ENCODE peak calls at places on chromosome 16, in six cellular contexts. H, V, G, N, Y and O are unnamed samples.

GRCh38 chr16:74999208-74999682 is 421 bp downstream of the ZNRF1 start:
- DNase-seq in Y (peak), H (peak), V (no peak), N (peak), G (no peak), O (no peak)

GRCh38 chr16:66273036-66273435 is 93.5 kb upstream of the CDH5 start:
- DNase-seq in N (no peak), Y (no peak), G (no peak), V (no peak), H (no peak), O (no peak)

GRCh38 chr16:51701025-51701424 is 550.0 kb upstream of the SALL1 start:
- DNase-seq in N (no peak), Y (no peak), G (no peak), V (no peak), H (no peak), O (no peak)

GRCh38 chr16:58507195-58507962 is 7.4 kb downstream of the NDRG4 start:
- DNase-seq in G (no peak), Y (no peak), H (no peak), N (no peak), V (no peak), O (no peak)

GRCh38 chr16:66851166-66851964 is 7.2 kb downstream of the CA7 start:
- DNase-seq in H (no peak), V (no peak), Y (no peak), G (no peak), N (no peak), O (no peak)

GRCh38 chr16:87033541-87034300 is 283.5 kb downstream of the C16orf95 start:
- DNase-seq in H (peak), Y (no peak), N (no peak), V (no peak), G (no peak), O (no peak)

GRCh38 chr16:67833035-67833417 is 9.1 kb upstream of the THAP11 start:
- DNase-seq in Y (no peak), N (no peak), H (peak), V (peak), G (peak), O (peak)

GRCh38 chr16:13453938-13454553 is 465.9 kb upstream of the ERCC4 start:
- DNase-seq in N (no peak), H (peak), V (no peak), G (peak), Y (no peak), O (peak)

GRCh38 chr16:50335198-50335958 is 33.4 kb downstream of the BRD7 start:
- DNase-seq in V (no peak), G (no peak), Y (no peak), H (no peak), N (no peak), O (no peak)

GRCh38 chr16:67560827-67561342 is 1.4 kb upstream of the CTCF start:
- DNase-seq in N (no peak), Y (no peak), V (no peak), H (no peak), G (no peak), O (no peak)

GRCh38 chr16:56787185-56787584 is 57.3 kb downstream of the NUP93 start:
- DNase-seq in G (no peak), Y (no peak), H (peak), V (no peak), N (no peak), O (no peak)

GRCh38 chr16:57039148-57039812 is 49.9 kb downstream of the NLRC5 start:
- DNase-seq in H (peak), V (peak), Y (peak), N (no peak), G (no peak), O (peak)

GRCh38 chr16:2827831-2828520 is 2.1 kb upstream of the ZG16B start:
- DNase-seq in V (no peak), N (no peak), G (no peak), H (peak), Y (no peak), O (no peak)

GRCh38 chr16:12538667-12539081 is 265.0 kb downstream of the CPPED1 start:
- DNase-seq in G (no peak), V (no peak), N (no peak), Y (no peak), H (no peak), O (peak)

GRCh38 chr16:46768809-46769208 is 20.7 kb upstream of the MYLK3 start:
- DNase-seq in H (peak), Y (no peak), G (no peak), N (no peak), V (no peak), O (no peak)

GRCh38 chr16:64865037-64865696 is 256.7 kb downstream of the CDH11 start:
- DNase-seq in N (no peak), V (no peak), H (peak), Y (no peak), G (no peak), O (no peak)

GRCh38 chr16:79088971-79089370 is 511.6 kb downstream of the MAF start:
- DNase-seq in H (no peak), V (no peak), N (no peak), G (no peak), Y (no peak), O (no peak)

GRCh38 chr16:19393226-19394074 is 24.2 kb upstream of the TMC5 start:
- DNase-seq in Y (no peak), N (no peak), G (peak), V (no peak), H (peak), O (no peak)

GRCh38 chr16:71537643-71538042 is 11.4 kb downstream of the CHST4 start:
- DNase-seq in V (peak), G (peak), N (peak), Y (peak), H (peak), O (peak)

GRCh38 chr16:20901441-20902112 is 1.0 kb downstream of the LYRM1 start:
- DNase-seq in N (peak), G (peak), V (no peak), H (peak), Y (peak), O (peak)

GRCh38 chr16:89343501-89344291 is 126.2 kb downstream of the ZNF778 start:
- DNase-seq in N (peak), G (peak), V (no peak), Y (no peak), H (peak), O (peak)

GRCh38 chr16:87052506-87052905 is 264.7 kb downstream of the C16orf95 start:
- DNase-seq in N (no peak), G (no peak), V (no peak), Y (no peak), H (no peak), O (peak)

GRCh38 chr16:15777533-15778203 is 79.2 kb downstream of the MYH11 start:
- DNase-seq in N (no peak), G (peak), H (peak), V (peak), Y (no peak), O (peak)

GRCh38 chr16:27083861-27084261 is 17.1 kb downstream of the C16orf82 start:
- DNase-seq in Y (no peak), V (no peak), N (no peak), H (peak), G (no peak), O (no peak)

GRCh38 chr16:49483651-49484451 is 110.2 kb downstream of the C16orf78 start:
- DNase-seq in N (no peak), Y (no peak), V (no peak), G (no peak), H (peak), O (no peak)

GRCh38 chr16:30491229-30491628 is 18.7 kb downstream of the ITGAL start:
- DNase-seq in Y (no peak), G (no peak), V (no peak), H (no peak), N (no peak), O (no peak)

GRCh38 chr16:50506543-50506937 is 41.7 kb upstream of the NKD1 start:
- DNase-seq in N (no peak), H (no peak), V (no peak), Y (no peak), G (no peak), O (no peak)

GRCh38 chr16:28873543-28874201 is 4.6 kb upstream of the ATP2A1 start:
- DNase-seq in G (no peak), H (no peak), V (no peak), N (no peak), Y (peak), O (no peak)

GRCh38 chr16:85333744-85334640 is 221.7 kb upstream of the CIBAR2 start:
- DNase-seq in N (peak), G (no peak), Y (no peak), H (peak), V (no peak), O (no peak)

GRCh38 chr16:70638814-70639792 is 7.3 kb upstream of the IL34 start:
- DNase-seq in N (no peak), Y (no peak), V (peak), G (no peak), H (peak), O (peak)

GRCh38 chr16:82016268-82016667 is 5.0 kb upstream of the SDR42E1 start:
- DNase-seq in H (peak), N (no peak), V (peak), G (no peak), Y (no peak), O (peak)

GRCh38 chr16:67161595-67162058 is 1.9 kb downstream of the FBXL8 start:
- DNase-seq in N (no peak), H (no peak), Y (no peak), V (no peak), G (no peak), O (no peak)